ENCODE peak calls at places on chromosomes 3 and 15, in ten cellular contexts. O is A549, X is suprapubic skin, D is transverse colon, A is upper lobe of left lung, P is ovary, N is GM12878, K is SK-N-SH, Y is tibial nerve, J is sigmoid colon. E is an unnamed sample. For H3K4me1, the result is how much of the 10 kb centered on the place peaks cover.

GRCh38 chr3:187976361-187976900 is 177.5 kb upstream of the LPP start:
- DNase-seq in O (no peak), X (no peak), D (no peak), J (no peak), A (no peak), Y (no peak), N (no peak), P (no peak), K (no peak), E (no peak)

GRCh38 chr15:80710635-80711553 is 15.8 kb downstream of the ABHD17C start:
- DNase-seq in N (peak), Y (no peak), A (no peak), X (no peak), P (no peak), J (no peak), D (no peak), K (no peak), O (no peak), E (no peak)

GRCh38 chr15:92981333-92981732 is 81.2 kb downstream of the CHD2 start:
- DNase-seq in J (no peak), D (no peak), A (no peak), N (no peak), X (no peak), K (no peak), Y (no peak), O (no peak), P (no peak), E (no peak)

GRCh38 chr15:37059051-37059450 is 41.3 kb downstream of the MEIS2 start:
- DNase-seq in A (no peak), J (no peak), P (no peak), D (no peak), O (no peak), N (no peak), X (no peak), K (no peak), Y (no peak), E (no peak)

GRCh38 chr3:152060701-152061100 is 187.3 kb downstream of the SUCNR1 start:
- DNase-seq in D (no peak), A (no peak), P (no peak), Y (no peak), K (no peak), O (no peak), N (no peak), X (no peak), J (no peak), E (no peak)

GRCh38 chr3:186149319-186149718 is 40.4 kb upstream of the ETV5 start:
- DNase-seq in A (no peak), J (no peak), P (no peak), X (no peak), Y (no peak), D (no peak), N (no peak), K (no peak), O (no peak), E (no peak)

GRCh38 chr3:15636028-15636709 is 34.6 kb downstream of the BTD start:
- DNase-seq in O (peak), X (no peak), N (no peak), J (no peak), K (no peak), P (no peak), A (no peak), D (no peak), Y (no peak), E (no peak)

GRCh38 chr3:159149633-159150032 is 347.8 kb downstream of the MFSD1 start:
- DNase-seq in O (no peak), A (no peak), K (no peak), Y (no peak), P (no peak), N (no peak), J (no peak), X (no peak), D (no peak), E (no peak)

GRCh38 chr15:67125589-67126502 is 60.4 kb downstream of the SMAD3 start:
- DNase-seq in J (peak), Y (peak), X (peak), P (peak), A (no peak), O (peak), D (no peak), N (no peak), K (no peak), E (peak)

GRCh38 chr15:39471791-39472190 is 109.1 kb upstream of the THBS1 start:
- DNase-seq in J (no peak), A (no peak), D (no peak), Y (no peak), O (no peak), N (no peak), K (no peak), X (no peak), P (no peak), E (no peak)

GRCh38 chr15:39404767-39405173 is 176.1 kb upstream of the THBS1 start:
- DNase-seq in X (no peak), P (no peak), D (no peak), K (no peak), J (no peak), Y (no peak), O (no peak), A (no peak), N (no peak), E (no peak)

GRCh38 chr15:50758712-50759205 is 6.7 kb downstream of the SPPL2A start:
- DNase-seq in N (no peak), J (no peak), A (no peak), X (no peak), O (no peak), Y (no peak), D (no peak), P (no peak), K (no peak), E (no peak)

GRCh38 chr3:153246805-153247204 is 84.8 kb downstream of the RAP2B start:
- DNase-seq in P (no peak), O (no peak), X (no peak), N (no peak), D (no peak), J (no peak), Y (no peak), K (no peak), A (no peak), E (no peak)

GRCh38 chr3:13713396-13713795 is 164.5 kb downstream of the FBLN2 start:
- DNase-seq in X (peak), D (no peak), K (no peak), P (no peak), A (peak), Y (no peak), N (no peak), J (peak), O (no peak), E (peak)

GRCh38 chr3:38122712-38123290 is 14.1 kb downstream of the ACAA1 start:
- DNase-seq in J (no peak), K (no peak), P (no peak), A (no peak), Y (no peak), D (no peak), X (no peak), O (no peak), N (no peak), E (peak)

GRCh38 chr15:100762289-100762688 is 117.3 kb upstream of the ALDH1A3 start:
- DNase-seq in N (no peak), P (no peak), J (no peak), Y (no peak), K (no peak), O (no peak), D (no peak), A (no peak), X (no peak), E (no peak)

GRCh38 chr15:98322551-98322950 is 325.8 kb upstream of the IGF1R start:
- DNase-seq in A (no peak), K (no peak), D (no peak), Y (no peak), N (no peak), X (no peak), J (no peak), O (no peak), P (no peak), E (no peak)

GRCh38 chr3:54830658-54831057 is 97.2 kb downstream of the LRTM1 start:
- DNase-seq in A (no peak), O (peak), N (no peak), D (no peak), K (peak), X (no peak), P (no peak), J (no peak), Y (no peak), E (no peak)

GRCh38 chr3:13197795-13198194 is 124.6 kb upstream of the IQSEC1 start:
- DNase-seq in J (no peak), K (no peak), Y (no peak), O (no peak), X (no peak), D (no peak), A (no peak), N (no peak), P (no peak), E (no peak)

GRCh38 chr3:79973917-79974595 is 206.3 kb upstream of the ROBO1 start:
- DNase-seq in X (no peak), A (no peak), J (no peak), O (no peak), Y (no peak), P (no peak), D (no peak), K (no peak), N (no peak), E (no peak)

GRCh38 chr3:13135811-13136321 is 62.6 kb upstream of the IQSEC1 start:
- DNase-seq in J (peak), Y (no peak), A (peak), P (no peak), N (no peak), D (no peak), K (no peak), O (no peak), X (peak), E (peak)

GRCh38 chr3:11529281-11529680 is 114.4 kb downstream of the VGLL4 start:
- DNase-seq in N (no peak), Y (no peak), J (no peak), P (no peak), K (no peak), A (no peak), X (no peak), D (no peak), O (no peak), E (no peak)

GRCh38 chr3:60573494-60573893 is 677.8 kb downstream of the FHIT start:
- DNase-seq in N (no peak), D (no peak), Y (no peak), P (no peak), X (no peak), A (no peak), K (no peak), O (no peak), J (no peak), E (no peak)

GRCh38 chr15:31285772-31286261 is 40.8 kb upstream of the KLF13 start:
- DNase-seq in O (no peak), Y (no peak), K (no peak), A (no peak), P (no peak), D (no peak), X (no peak), J (no peak), N (peak), E (no peak)

DNA sequence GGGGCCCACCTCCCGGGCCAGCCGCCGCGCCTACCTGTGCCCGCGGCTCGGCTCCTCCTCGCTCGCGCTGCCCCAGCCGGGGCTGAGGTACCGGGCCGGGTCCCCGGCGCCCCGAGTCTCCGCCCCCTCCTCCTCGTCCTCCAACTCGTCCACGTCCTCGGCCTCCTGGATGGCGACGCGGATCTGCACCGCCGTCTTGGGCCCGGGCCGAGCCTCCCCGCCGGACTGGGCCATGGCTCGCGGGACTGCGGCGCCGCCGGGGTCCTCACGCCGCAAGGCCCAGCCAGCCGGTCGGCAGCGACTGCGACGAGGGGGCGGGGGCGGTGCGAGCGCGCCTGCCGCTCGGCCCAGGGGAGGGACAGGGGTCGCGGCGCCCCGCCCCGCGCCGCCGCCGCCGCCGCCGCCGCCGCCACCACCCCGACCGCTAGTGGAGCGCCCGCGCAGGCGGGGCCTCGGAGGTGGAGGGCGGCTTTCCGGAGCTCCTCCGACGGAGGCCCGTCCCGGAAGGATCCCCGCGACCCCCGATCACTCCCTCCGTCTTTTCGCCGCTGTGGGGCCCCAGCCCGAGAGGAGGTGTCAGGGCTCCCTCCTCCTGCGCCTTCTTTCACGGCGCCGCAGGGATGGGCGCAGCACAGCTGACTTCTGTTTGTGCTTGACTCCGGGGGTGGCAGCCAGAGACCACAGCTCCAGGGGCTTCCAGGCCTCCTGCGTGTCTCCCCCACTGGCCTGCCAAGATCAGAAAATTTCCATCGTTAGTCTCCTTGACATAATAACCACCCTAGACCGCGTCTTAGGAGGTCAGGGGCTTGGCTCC is at the start of gene LARP6:
- DNase-seq in K (peak), N (no peak), J (peak), D (peak), Y (no peak), P (peak), A (no peak), O (peak), X (peak), E (peak)
- H3K4me1 ChIP-seq in K (under half), N (under half), J (under half), D (under half), Y (under half), P (under half), A (under half), O (under half), X (under half), E (half or more)

GRCh38 chr3:53030864-53031445 is 14.9 kb downstream of the SFMBT1 start:
- DNase-seq in Y (no peak), K (no peak), J (no peak), D (peak), X (no peak), P (no peak), O (no peak), N (no peak), A (no peak), E (no peak)
- TF ChIP-seq EP300 in Y (no peak), K (no peak), J (no peak), D (no peak), X (no peak), P (no peak), O (no peak), N (no peak), A (no peak), E (no peak)

GRCh38 chr15:68275165-68275746 is 2.3 kb upstream of the FEM1B start:
- DNase-seq in D (no peak), X (no peak), Y (no peak), A (peak), P (no peak), J (no peak), K (no peak), N (no peak), O (no peak), E (peak)

GRCh38 chr15:68277605-68278344 is at the start of gene FEM1B:
- DNase-seq in J (peak), N (peak), X (peak), P (peak), Y (peak), K (peak), O (peak), A (peak), D (peak), E (peak)

GRCh38 chr15:68277131-68277604 is 377 bp upstream of the FEM1B start:
- DNase-seq in K (peak), O (peak), P (no peak), Y (no peak), J (peak), N (no peak), X (no peak), A (peak), D (peak), E (no peak)

GRCh38 chr15:68278345-68279217 is 1.0 kb downstream of the FEM1B start:
- DNase-seq in D (no peak), K (peak), A (peak), Y (no peak), N (no peak), X (peak), J (no peak), P (no peak), O (peak), E (no peak)

GRCh38 chr15:68276668-68277067 is 877 bp upstream of the FEM1B start:
- DNase-seq in Y (no peak), D (no peak), N (no peak), A (no peak), O (no peak), P (no peak), K (no peak), X (no peak), J (no peak), E (no peak)
- H3K4me1 ChIP-seq in Y (under half), D (under half), N (under half), A (half or more), O (half or more), P (under half), K (under half), X (half or more), J (under half), E (under half)

GRCh38 chr15:63260786-63261185 is 16.6 kb upstream of the APH1B start:
- DNase-seq in P (no peak), K (no peak), A (no peak), O (no peak), Y (no peak), N (no peak), J (no peak), X (no peak), D (no peak), E (no peak)
- TF ChIP-seq EP300 in P (no peak), K (no peak), A (no peak), O (no peak), Y (no peak), N (no peak), J (no peak), X (no peak), D (no peak), E (no peak)

GRCh38 chr15:44216958-44217357 is 21.9 kb upstream of the FRMD5 start:
- DNase-seq in D (no peak), P (no peak), X (no peak), A (no peak), Y (no peak), K (no peak), O (no peak), N (no peak), J (no peak), E (no peak)
- H3K4me1 ChIP-seq in D (under half), P (under half), X (under half), A (under half), Y (under half), K (under half), O (under half), N (under half), J (under half), E (under half)

GRCh38 chr3:138092023-138092422 is 23.4 kb downstream of the DZIP1L start:
- DNase-seq in X (no peak), J (no peak), A (no peak), N (no peak), Y (no peak), O (no peak), K (no peak), D (no peak), P (no peak), E (no peak)

GRCh38 chr3:138099417-138099816 is 16.0 kb downstream of the DZIP1L start:
- DNase-seq in D (no peak), X (no peak), N (no peak), A (no peak), K (no peak), O (no peak), J (no peak), P (no peak), Y (no peak), E (no peak)

GRCh38 chr3:138093721-138094120 is 21.7 kb downstream of the DZIP1L start:
- DNase-seq in X (no peak), A (no peak), D (no peak), N (no peak), P (no peak), Y (no peak), O (no peak), K (no peak), J (no peak), E (no peak)

DNA sequence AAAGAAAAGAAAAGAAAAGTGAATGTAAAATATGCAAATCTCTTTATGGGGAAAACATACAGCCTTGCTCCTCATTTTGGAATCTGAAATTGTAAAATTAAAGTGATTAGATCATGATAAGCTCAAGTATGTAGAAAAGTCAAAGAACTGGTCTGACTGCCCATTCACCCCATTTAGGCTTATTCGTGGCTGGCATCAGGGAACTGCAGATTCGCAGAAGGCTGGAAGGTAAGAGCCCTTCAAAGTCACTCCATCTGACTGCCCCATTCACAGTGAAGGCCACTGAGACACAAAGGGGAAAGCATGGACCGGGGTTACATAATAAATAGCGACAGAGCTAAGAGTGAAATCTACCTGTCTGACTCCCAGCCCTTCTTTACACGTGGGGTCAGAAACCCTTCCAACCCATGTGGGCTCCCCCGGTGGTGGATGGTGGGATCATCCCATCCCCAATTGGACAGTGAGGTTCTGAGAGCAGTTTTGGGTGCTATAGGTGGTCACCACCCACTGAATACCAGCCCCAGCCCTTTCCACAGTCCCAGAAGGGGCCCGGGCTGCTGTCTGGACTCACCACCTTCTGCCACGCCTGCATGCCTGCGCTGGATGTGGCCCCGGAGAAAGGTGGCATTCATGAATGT is 18.1 kb downstream of the DZIP1L start:
- DNase-seq in P (no peak), Y (no peak), K (peak), D (no peak), O (peak), N (no peak), X (no peak), J (no peak), A (no peak), E (no peak)
- TF ChIP-seq EP300 in P (no peak), Y (no peak), K (no peak), D (no peak), O (no peak), N (no peak), X (no peak), J (no peak), A (no peak), E (no peak)

DNA sequence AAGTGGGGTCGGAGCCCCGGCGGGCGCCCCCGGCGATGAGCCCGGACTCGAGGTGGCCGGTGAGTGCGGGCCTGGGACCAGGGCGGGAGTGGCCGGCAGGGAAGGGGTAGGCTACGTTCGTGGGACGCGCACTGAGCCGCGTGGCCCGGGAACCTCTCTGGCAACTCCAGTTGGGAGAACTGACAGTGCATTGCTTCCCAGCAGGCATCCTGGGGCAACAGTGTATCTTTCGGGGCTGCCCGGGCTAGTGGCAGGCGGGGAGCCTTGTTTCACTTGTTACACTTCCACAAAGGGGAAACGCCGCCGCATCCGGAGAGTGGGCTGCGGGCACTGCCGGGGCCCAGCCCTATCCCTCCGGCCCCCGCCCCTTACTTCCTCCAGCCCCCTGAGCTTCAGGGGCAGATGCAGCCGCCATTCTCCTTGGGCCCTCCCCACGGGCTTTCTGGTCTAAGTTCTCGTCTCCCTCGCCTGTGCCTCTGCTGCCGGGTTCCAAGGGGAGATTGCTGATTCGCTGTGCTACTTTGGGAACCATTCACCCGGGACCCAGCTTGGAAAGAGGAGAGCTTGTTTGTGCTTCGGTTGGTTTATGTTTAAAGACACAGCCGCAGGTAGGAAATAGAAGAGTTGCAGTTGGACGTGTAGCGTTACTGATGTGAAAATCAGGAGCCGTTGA is 681 bp downstream of the BRPF1 start:
- DNase-seq in X (no peak), K (no peak), D (peak), Y (no peak), O (peak), A (peak), N (no peak), P (no peak), J (no peak), E (peak)
- H3K4me1 ChIP-seq in X (under half), K (under half), D (under half), Y (under half), O (under half), A (under half), N (under half), P (under half), J (under half), E (half or more)

GRCh38 chr15:29925227-29926082 is 103.2 kb upstream of the TJP1 start:
- DNase-seq in Y (no peak), X (no peak), D (peak), P (peak), K (peak), O (peak), N (no peak), A (peak), J (peak), E (peak)
- TF ChIP-seq EP300 in Y (no peak), X (no peak), D (no peak), P (no peak), K (no peak), O (no peak), N (no peak), A (no peak), J (no peak), E (no peak)

GRCh38 chr15:43799945-43800285 is at the start of gene SERINC4:
- DNase-seq in P (no peak), Y (no peak), J (no peak), K (no peak), X (no peak), N (no peak), A (no peak), D (no peak), O (no peak), E (no peak)
- H3K4me1 ChIP-seq in P (under half), Y (under half), J (under half), K (under half), X (half or more), N (under half), A (under half), D (under half), O (under half), E (half or more)

GRCh38 chr3:34305266-34305665 is 506.8 kb downstream of the PDCD6IP start:
- DNase-seq in Y (no peak), P (no peak), X (no peak), O (no peak), D (no peak), N (no peak), A (no peak), J (no peak), K (no peak), E (no peak)
- TF ChIP-seq EP300 in Y (no peak), P (no peak), X (no peak), O (no peak), D (no peak), N (no peak), A (no peak), J (no peak), K (no peak), E (no peak)